ENCODE peak calls at places on chromosomes 11 and 22, in five cellular contexts. B is breast epithelium, Z is hepatocyte, U is left ventricle myocardium inferior, D is HCT116. M is an unnamed sample.

GRCh38 chr11:37502202-37502601 is 904.2 kb upstream of the RAG2 start:
- DNase-seq in D (no peak), Z (no peak), U (no peak), B (no peak), M (no peak)

GRCh38 chr22:28017558-28017820 is 98.4 kb upstream of the PITPNB start:
- DNase-seq in Z (no peak), B (peak), U (no peak), D (no peak), M (no peak)

GRCh38 chr11:69808708-69809107 is 10.5 kb downstream of the FGF3 start:
- DNase-seq in U (no peak), D (no peak), B (no peak), Z (no peak), M (no peak)

GRCh38 chr22:44870021-44870420 is 117.6 kb downstream of the ARHGAP8 start:
- DNase-seq in Z (peak), B (no peak), D (peak), U (no peak), M (peak)

GRCh38 chr11:95229199-95230053 is 1.6 kb downstream of the SESN3 start:
- DNase-seq in D (no peak), B (no peak), U (no peak), Z (no peak), M (no peak)

GRCh38 chr11:112724194-112724790 is 236.9 kb upstream of the NCAM1 start:
- DNase-seq in U (no peak), B (no peak), D (no peak), Z (no peak), M (no peak)

GRCh38 chr11:32809313-32809712 is 14.9 kb upstream of the CCDC73 start:
- DNase-seq in B (no peak), D (peak), U (peak), Z (peak), M (peak)

GRCh38 chr11:46290598-46291309 is 13.3 kb downstream of the CREB3L1 start:
- DNase-seq in B (peak), D (no peak), U (peak), Z (peak), M (no peak)

GRCh38 chr11:22920939-22921565 is 60.8 kb upstream of the CCDC179 start:
- DNase-seq in B (no peak), Z (peak), D (no peak), U (no peak), M (no peak)

GRCh38 chr11:36404831-36405230 is 105.2 kb downstream of the TRAF6 start:
- DNase-seq in D (no peak), U (no peak), Z (no peak), B (no peak), M (no peak)

GRCh38 chr11:100546714-100547113 is 140.4 kb upstream of the ARHGAP42 start:
- DNase-seq in Z (peak), D (peak), U (no peak), B (no peak), M (no peak)

GRCh38 chr22:32325416-32325801 is 32.3 kb upstream of the RFPL3 start:
- DNase-seq in B (peak), Z (no peak), U (no peak), D (no peak), M (no peak)

GRCh38 chr11:111413849-111414248 is 34.8 kb upstream of the POU2AF1 start:
- DNase-seq in D (no peak), Z (no peak), U (no peak), B (no peak), M (no peak)

GRCh38 chr11:14254533-14255530 is 104.2 kb downstream of the RRAS2 start:
- DNase-seq in D (no peak), B (no peak), U (no peak), Z (no peak), M (no peak)

GRCh38 chr11:46127150-46127638 is 5.9 kb upstream of the PHF21A start:
- DNase-seq in U (no peak), B (no peak), D (peak), Z (no peak), M (no peak)

GRCh38 chr11:28860898-28861297 is 752.7 kb downstream of the METTL15 start:
- DNase-seq in D (peak), U (no peak), B (no peak), Z (peak), M (no peak)

GRCh38 chr22:26554956-26555355 is 35.0 kb downstream of the TPST2 start:
- DNase-seq in U (no peak), D (no peak), B (no peak), Z (no peak), M (no peak)

GRCh38 chr11:82191690-82192089 is 542.0 kb downstream of the FAM181B start:
- DNase-seq in D (no peak), U (no peak), Z (no peak), B (no peak), M (no peak)

GRCh38 chr22:45455212-45455611 is 41.7 kb downstream of the RIBC2 start:
- DNase-seq in B (no peak), U (no peak), D (no peak), Z (no peak), M (no peak)

GRCh38 chr22:27340047-27340446 is 461.5 kb downstream of the MN1 start:
- DNase-seq in Z (no peak), B (no peak), U (no peak), D (no peak), M (no peak)

GRCh38 chr11:11976476-11977187 is 31.8 kb downstream of the DKK3 start:
- DNase-seq in B (no peak), U (no peak), D (no peak), Z (no peak), M (no peak)

GRCh38 chr11:71447791-71448256 is 369 bp downstream of the DHCR7 start:
- DNase-seq in B (no peak), U (no peak), D (no peak), Z (peak), M (no peak)

GRCh38 chr22:45703758-45704157 is 32.1 kb downstream of the ATXN10 start:
- DNase-seq in D (no peak), B (no peak), Z (no peak), U (no peak), M (no peak)

GRCh38 chr11:68127791-68128681 is 6.8 kb upstream of the CHKA start:
- DNase-seq in U (peak), Z (peak), B (peak), D (peak), M (peak)

GRCh38 chr11:25272214-25272613 is 775.4 kb downstream of the LUZP2 start:
- DNase-seq in U (no peak), B (no peak), Z (no peak), D (no peak), M (no peak)

GRCh38 chr11:117604349-117604995 is 192.5 kb downstream of the DSCAML1 start:
- DNase-seq in D (no peak), U (no peak), B (no peak), Z (peak), M (no peak)

GRCh38 chr22:22764085-22764484 is 119.7 kb downstream of the GGTLC2 start:
- DNase-seq in B (no peak), D (no peak), Z (no peak), U (no peak), M (no peak)

GRCh38 chr11:2325719-2326118 is 23.9 kb downstream of the TSPAN32 start:
- DNase-seq in Z (no peak), U (peak), D (no peak), B (peak), M (no peak)

GRCh38 chr22:26781591-26781990 is 124.2 kb downstream of the MIAT start:
- DNase-seq in D (no peak), Z (no peak), U (no peak), B (no peak), M (no peak)

GRCh38 chr22:39989633-39990032 is 5.1 kb upstream of the FAM83F start:
- DNase-seq in Z (no peak), B (no peak), D (no peak), U (no peak), M (peak)

GRCh38 chr22:42649261-42650056 is at the start of gene CYB5R3:
- DNase-seq in D (peak), U (peak), Z (peak), B (peak), M (no peak)

GRCh38 chr22:20810645-20811044 is 36.7 kb downstream of the SERPIND1 start:
- DNase-seq in Z (no peak), B (no peak), D (no peak), U (no peak), M (no peak)

GRCh38 chr11:128354476-128354875 is 232.9 kb downstream of the ETS1 start:
- DNase-seq in B (no peak), U (no peak), Z (no peak), D (no peak), M (no peak)

GRCh38 chr11:2072551-2073261 is 66.5 kb downstream of the IGF2 start:
- DNase-seq in D (no peak), B (no peak), Z (no peak), U (no peak), M (no peak)

GRCh38 chr11:46338988-46339666 is 8.1 kb upstream of the DGKZ start:
- DNase-seq in D (no peak), U (peak), Z (peak), B (no peak), M (no peak)

GRCh38 chr11:15697437-15698236 is 582.9 kb downstream of the INSC start:
- DNase-seq in Z (no peak), U (no peak), D (no peak), B (no peak), M (no peak)

GRCh38 chr11:15692739-15693138 is 578.0 kb downstream of the INSC start:
- DNase-seq in B (no peak), D (no peak), Z (no peak), U (no peak), M (no peak)

GRCh38 chr11:15698855-15699254 is 584.1 kb downstream of the INSC start:
- DNase-seq in U (no peak), B (no peak), Z (no peak), D (no peak), M (no peak)

GRCh38 chr11:15696069-15696468 is 581.3 kb downstream of the INSC start:
- DNase-seq in U (no peak), D (no peak), B (no peak), Z (no peak), M (no peak)

GRCh38 chr11:15695096-15695721 is 580.5 kb downstream of the INSC start:
- DNase-seq in U (no peak), B (no peak), D (no peak), Z (no peak), M (no peak)
- H3K27ac ChIP-seq in U (no peak), B (no peak), D (no peak), Z (no peak), M (no peak)

DNA sequence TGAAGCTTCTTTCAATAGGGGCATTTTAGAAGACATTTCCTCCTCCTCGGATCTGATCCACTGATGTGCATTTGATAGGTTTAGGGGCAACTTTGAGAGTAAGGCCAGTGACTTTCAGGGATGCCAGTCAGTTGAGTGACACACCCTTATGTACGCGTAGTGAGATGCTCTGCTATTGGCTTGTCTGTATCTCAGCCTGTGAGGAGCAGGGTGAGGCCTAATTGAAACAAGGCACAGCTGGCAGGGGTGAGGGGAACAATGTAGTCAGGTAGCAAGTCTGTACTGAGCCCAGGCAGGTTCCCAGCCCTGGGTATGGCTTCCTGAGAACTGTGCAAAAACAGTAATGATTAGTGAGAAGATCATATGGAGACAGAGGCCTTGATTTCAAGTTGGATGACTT is 61.5 kb downstream of the STIM1 start:
- DNase-seq in U (no peak), Z (no peak), D (no peak), B (no peak), M (no peak)
- H3K27ac ChIP-seq in U (no peak), Z (no peak), D (no peak), B (no peak), M (no peak)

GRCh38 chr22:24976442-24977218 is 24.1 kb downstream of the KIAA1671 start:
- DNase-seq in Z (no peak), B (no peak), D (no peak), U (no peak), M (no peak)

GRCh38 chr22:24975813-24976341 is 23.4 kb downstream of the KIAA1671 start:
- DNase-seq in Z (no peak), U (peak), D (no peak), B (no peak), M (peak)

GRCh38 chr22:24973867-24974266 is 21.4 kb downstream of the KIAA1671 start:
- DNase-seq in Z (peak), D (no peak), U (no peak), B (no peak), M (no peak)

GRCh38 chr22:24977370-24978230 is 25.1 kb downstream of the KIAA1671 start:
- DNase-seq in U (peak), D (no peak), Z (no peak), B (no peak), M (no peak)

DNA sequence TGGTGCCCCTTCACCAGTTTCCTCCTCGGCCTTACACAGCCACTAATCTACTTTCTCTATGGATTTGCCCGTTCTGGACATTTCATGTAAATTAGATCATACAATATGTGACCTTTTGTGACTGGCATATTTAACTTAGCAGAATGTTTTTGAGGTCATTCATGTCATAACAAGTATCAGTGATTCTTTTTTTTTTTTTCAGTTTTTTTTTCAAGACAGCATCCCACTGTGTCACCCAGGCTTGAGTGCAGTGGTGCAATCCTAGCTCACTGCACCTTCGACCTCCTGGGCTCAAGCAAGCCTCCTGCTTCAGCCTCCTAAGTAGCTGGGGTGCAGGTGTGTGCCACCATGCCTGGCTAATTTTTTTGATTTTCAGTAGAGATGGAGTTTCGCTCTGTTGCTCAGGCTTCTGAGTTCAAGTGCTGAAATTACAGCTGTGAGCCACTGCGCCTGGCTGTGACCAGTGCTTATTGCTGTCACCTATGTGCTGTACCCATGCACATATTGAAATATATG is 22.7 kb downstream of the KIAA1671 start:
- DNase-seq in Z (no peak), U (no peak), B (no peak), D (no peak), M (no peak)
- H3K27ac ChIP-seq in Z (no peak), U (peak), B (no peak), D (no peak), M (peak)

GRCh38 chr11:74319139-74319538 is 7.7 kb upstream of the P4HA3 start:
- DNase-seq in Z (no peak), B (no peak), D (no peak), U (no peak), M (no peak)
- H3K27ac ChIP-seq in Z (no peak), B (no peak), D (no peak), U (no peak), M (no peak)

DNA sequence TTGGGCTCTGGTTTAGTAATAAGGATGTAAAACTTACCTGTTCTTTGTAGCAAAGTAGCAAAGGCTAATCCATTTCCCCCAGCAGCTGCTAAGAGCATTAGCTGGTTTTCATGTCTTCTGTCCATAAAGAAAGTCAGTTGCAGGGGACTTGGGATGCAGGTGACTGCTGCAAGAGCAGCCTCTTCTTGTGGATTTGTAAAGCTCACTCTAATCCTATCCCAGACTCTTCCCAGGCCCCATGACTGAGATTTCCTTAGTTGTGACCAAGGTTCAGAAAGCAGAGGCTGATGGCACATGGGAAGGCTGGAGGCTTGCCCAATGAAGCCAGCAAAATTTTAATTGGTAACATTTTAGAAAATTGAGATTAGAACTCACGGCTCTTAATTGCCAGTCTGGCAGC is 94.4 kb upstream of the HORMAD2 start:
- DNase-seq in B (no peak), Z (no peak), D (no peak), U (no peak), M (no peak)
- H3K27ac ChIP-seq in B (no peak), Z (no peak), D (no peak), U (no peak), M (no peak)

DNA sequence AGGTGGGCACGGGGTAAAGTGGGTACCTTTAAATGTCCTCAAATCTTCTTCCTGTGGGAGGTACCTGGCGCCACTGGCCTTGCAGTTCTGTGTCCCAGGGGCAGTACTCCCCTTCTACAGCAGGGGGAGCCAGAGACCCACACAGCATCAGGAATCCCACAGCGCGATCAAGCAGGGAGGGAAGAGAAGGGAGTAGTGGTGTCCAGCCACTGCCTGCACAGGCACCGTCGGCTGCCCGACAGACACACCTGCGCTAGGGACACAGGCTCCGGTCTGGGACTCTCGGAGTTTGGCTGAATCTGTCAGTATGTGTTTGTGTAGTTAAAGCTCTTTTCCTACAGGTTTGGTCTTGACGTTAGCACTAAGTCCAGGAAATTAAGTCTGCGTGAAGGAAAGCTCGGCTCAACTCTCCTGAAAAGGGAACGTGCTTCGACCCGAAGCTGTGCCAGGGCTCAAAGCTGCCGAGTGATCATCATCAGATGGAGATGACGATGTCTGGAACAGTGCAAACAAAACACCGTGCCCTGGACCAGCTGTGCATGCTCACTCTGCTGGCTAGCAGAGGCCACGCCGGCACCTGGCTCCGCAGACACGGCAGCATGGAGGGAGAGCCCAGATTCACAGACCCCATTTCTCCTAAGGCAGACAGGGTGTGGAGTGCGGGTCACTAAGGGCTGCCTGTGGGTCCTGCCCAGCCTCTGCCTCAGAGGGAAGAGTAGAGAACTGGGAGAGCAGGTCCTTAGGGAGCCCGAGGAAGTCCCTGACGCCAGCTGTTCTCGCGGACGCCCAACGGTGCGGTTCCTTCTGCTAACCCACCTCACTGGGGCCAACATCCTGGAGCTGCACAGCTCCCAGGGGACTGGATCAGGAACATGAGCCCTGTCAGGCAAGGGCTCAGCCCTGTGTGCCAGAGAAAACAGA is 56.0 kb upstream of the BID start:
- DNase-seq in B (peak), Z (peak), U (peak), D (peak), M (peak)
- H3K27ac ChIP-seq in B (peak), Z (no peak), U (peak), D (no peak), M (peak)

DNA sequence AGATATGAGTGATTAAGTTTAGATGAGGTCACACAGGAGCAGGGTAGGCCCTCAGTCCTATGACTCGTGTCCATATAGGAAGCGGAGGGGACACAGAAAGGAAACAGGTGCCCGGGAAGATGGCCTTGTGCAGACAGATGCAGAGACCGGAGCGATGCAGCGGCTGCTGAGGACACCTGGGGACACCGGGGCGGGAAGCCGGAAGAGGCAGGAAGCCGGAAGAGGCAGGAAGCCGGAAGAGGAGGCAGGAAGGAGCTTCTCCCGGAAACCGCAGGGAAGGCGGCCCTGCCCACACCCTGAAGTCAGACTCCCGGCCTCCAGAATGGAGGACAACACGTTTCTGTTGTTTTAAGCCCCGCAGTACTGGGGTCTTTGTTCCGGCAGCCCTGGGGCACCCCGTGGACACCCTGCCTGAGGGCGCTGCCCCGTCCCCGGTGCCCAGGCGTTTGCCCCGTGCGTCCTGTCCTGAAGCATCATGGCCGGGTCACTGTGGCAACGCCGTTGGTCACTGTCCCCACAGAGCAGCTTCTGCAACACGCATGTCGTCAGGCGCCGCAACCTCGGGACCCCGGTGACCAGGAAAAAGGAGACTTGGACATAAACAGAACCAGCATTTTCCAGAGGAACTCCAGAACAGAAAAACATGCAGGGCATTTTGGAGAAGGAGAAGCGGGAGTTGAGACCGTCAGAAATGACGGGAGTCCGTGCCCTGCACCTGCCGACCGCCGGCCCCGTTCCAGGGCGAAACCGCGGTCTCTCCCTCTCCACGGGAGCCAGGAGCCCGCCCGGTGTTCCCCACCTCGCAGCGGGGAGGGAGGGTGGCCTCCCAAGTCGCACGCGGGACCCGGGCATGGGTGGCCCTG is 103.4 kb downstream of the BRD1 start:
- DNase-seq in D (no peak), Z (no peak), U (no peak), B (peak), M (no peak)
- H3K27ac ChIP-seq in D (no peak), Z (no peak), U (no peak), B (no peak), M (no peak)

GRCh38 chr11:61480936-61481335 is 27.6 kb upstream of the LRRC10B start:
- DNase-seq in D (no peak), Z (peak), U (no peak), B (no peak), M (no peak)
- H3K27ac ChIP-seq in D (no peak), Z (no peak), U (peak), B (no peak), M (peak)